ENCODE peak calls at places on chromosomes 2 and 18, in seven cellular contexts. D, H, O, Z, W, U and G are unnamed samples. For H3K9me3, the result is how much of the 10 kb centered on the place peaks cover.

GRCh38 chr2:196433116-196433515 is 206.4 kb upstream of the CCDC150 start:
- DNase-seq in D (no peak), H (no peak), O (no peak), Z (no peak), W (no peak), U (peak), G (no peak)

GRCh38 chr18:48542513-48543181 is 3.8 kb downstream of the CTIF start:
- DNase-seq in D (no peak), H (peak), O (no peak), Z (no peak), W (peak), U (no peak), G (peak)

GRCh38 chr18:32318581-32318980 is 128.7 kb downstream of the MEP1B start:
- DNase-seq in D (no peak), H (no peak), O (no peak), Z (no peak), W (no peak), U (no peak), G (no peak)

GRCh38 chr2:5111581-5111980 is 580.6 kb upstream of the SOX11 start:
- DNase-seq in D (peak), H (peak), O (no peak), Z (no peak), W (no peak), U (no peak), G (no peak)

GRCh38 chr18:45916302-45916701 is 50.8 kb downstream of the EPG5 start:
- DNase-seq in D (no peak), H (no peak), O (no peak), Z (no peak), W (no peak), U (no peak), G (no peak)

GRCh38 chr2:241720099-241720498 is 14.3 kb upstream of the D2HGDH start:
- DNase-seq in D (no peak), H (no peak), O (no peak), Z (no peak), W (no peak), U (no peak), G (no peak)

GRCh38 chr2:3738454-3738853 is 35.1 kb downstream of the DCDC2C start:
- DNase-seq in D (no peak), H (no peak), O (no peak), Z (peak), W (no peak), U (no peak), G (no peak)

GRCh38 chr2:111046670-111047069 is 74.0 kb upstream of the BCL2L11 start:
- DNase-seq in D (no peak), H (no peak), O (no peak), Z (no peak), W (peak), U (no peak), G (no peak)

GRCh38 chr18:76398899-76399612 is 96.0 kb downstream of the ZNF516 start:
- DNase-seq in D (peak), H (peak), O (peak), Z (peak), W (peak), U (peak), G (no peak)

GRCh38 chr2:37561615-37562569 is 109.5 kb downstream of the CDC42EP3 start:
- DNase-seq in D (no peak), H (no peak), O (no peak), Z (peak), W (no peak), U (no peak), G (no peak)

GRCh38 chr2:127225186-127225960 is 5.3 kb upstream of the CYP27C1 start:
- DNase-seq in D (no peak), H (no peak), O (no peak), Z (no peak), W (no peak), U (no peak), G (no peak)

GRCh38 chr2:170680172-170680913 is 34.8 kb upstream of the SP5 start:
- DNase-seq in D (no peak), H (no peak), O (no peak), Z (no peak), W (no peak), U (no peak), G (no peak)

GRCh38 chr2:48531141-48531648 is 1.2 kb downstream of the STON1 start:
- DNase-seq in D (peak), H (peak), O (no peak), Z (no peak), W (no peak), U (no peak), G (no peak)

GRCh38 chr2:128435576-128436497 is 117.2 kb upstream of the HS6ST1 start:
- DNase-seq in D (no peak), H (no peak), O (no peak), Z (no peak), W (no peak), U (no peak), G (no peak)

GRCh38 chr2:46094689-46095088 is 202.5 kb upstream of the EPAS1 start:
- DNase-seq in D (no peak), H (no peak), O (no peak), Z (no peak), W (no peak), U (no peak), G (no peak)

GRCh38 chr2:14778015-14778414 is 145.5 kb downstream of the LRATD1 start:
- DNase-seq in D (no peak), H (no peak), O (no peak), Z (no peak), W (no peak), U (no peak), G (no peak)

GRCh38 chr2:207920721-207921120 is 104.6 kb downstream of the PLEKHM3 start:
- DNase-seq in D (no peak), H (no peak), O (no peak), Z (no peak), W (no peak), U (no peak), G (no peak)

GRCh38 chr2:45770773-45771172 is 119.3 kb downstream of the PRKCE start:
- DNase-seq in D (no peak), H (no peak), O (no peak), Z (no peak), W (no peak), U (no peak), G (no peak)

GRCh38 chr2:85852979-85853498 is 35.8 kb downstream of the ST3GAL5 start:
- DNase-seq in D (no peak), H (peak), O (peak), Z (no peak), W (no peak), U (no peak), G (no peak)

GRCh38 chr2:210000464-210001324 is 1.7 kb upstream of the RPE start:
- DNase-seq in D (no peak), H (no peak), O (no peak), Z (no peak), W (no peak), U (peak), G (no peak)

GRCh38 chr2:105617631-105618350 is 126.9 kb upstream of the NCK2 start:
- DNase-seq in D (no peak), H (no peak), O (no peak), Z (no peak), W (no peak), U (no peak), G (no peak)

GRCh38 chr18:71209944-71210343 is 921.1 kb downstream of the SOCS6 start:
- DNase-seq in D (no peak), H (no peak), O (no peak), Z (no peak), W (no peak), U (no peak), G (no peak)

GRCh38 chr2:68103656-68104055 is 40.9 kb upstream of the C1D start:
- DNase-seq in D (no peak), H (no peak), O (no peak), Z (no peak), W (no peak), U (no peak), G (no peak)

GRCh38 chr2:166361351-166362153 is 14.2 kb downstream of the SCN9A start:
- DNase-seq in D (no peak), H (no peak), O (no peak), Z (peak), W (no peak), U (no peak), G (no peak)

GRCh38 chr2:224135881-224136280 is 96.8 kb upstream of the SERPINE2 start:
- DNase-seq in D (no peak), H (no peak), O (no peak), Z (no peak), W (no peak), U (no peak), G (no peak)

GRCh38 chr18:48666613-48667012 is 127.8 kb downstream of the CTIF start:
- DNase-seq in D (no peak), H (no peak), O (no peak), Z (no peak), W (no peak), U (no peak), G (no peak)

GRCh38 chr2:206062724-206063123 is 23.2 kb downstream of the INO80D start:
- DNase-seq in D (no peak), H (no peak), O (no peak), Z (no peak), W (no peak), U (no peak), G (no peak)

GRCh38 chr18:30499721-30500120 is 542.8 kb downstream of the DSC3 start:
- DNase-seq in D (no peak), H (no peak), O (no peak), Z (no peak), W (no peak), U (no peak), G (no peak)

GRCh38 chr2:12950957-12951656 is 234.4 kb downstream of the TRIB2 start:
- DNase-seq in D (no peak), H (no peak), O (no peak), Z (no peak), W (no peak), U (no peak), G (no peak)

GRCh38 chr2:47288864-47289263 is 114.1 kb upstream of the MSH2 start:
- DNase-seq in D (no peak), H (no peak), O (no peak), Z (no peak), W (no peak), U (no peak), G (no peak)

GRCh38 chr2:218878941-218879761 is 1.5 kb upstream of the WNT10A start:
- DNase-seq in D (no peak), H (no peak), O (peak), Z (no peak), W (no peak), U (no peak), G (no peak)

GRCh38 chr2:181399046-181399445 is 58.1 kb upstream of the ITGA4 start:
- DNase-seq in D (no peak), H (no peak), O (no peak), Z (no peak), W (no peak), U (no peak), G (no peak)

GRCh38 chr2:31228717-31229116 is 5.2 kb upstream of the EHD3 start:
- DNase-seq in D (no peak), H (no peak), O (no peak), Z (no peak), W (peak), U (no peak), G (peak)
- H3K4me3 ChIP-seq in D (no peak), H (no peak), O (no peak), Z (no peak), W (no peak), U (no peak), G (no peak)

GRCh38 chr2:8002765-8003393 is 679.0 kb upstream of the ID2 start:
- DNase-seq in D (no peak), H (no peak), O (no peak), Z (no peak), W (no peak), U (no peak), G (no peak)

GRCh38 chr2:8000861-8001260 is 681.0 kb upstream of the ID2 start:
- DNase-seq in D (no peak), H (no peak), O (no peak), Z (no peak), W (no peak), U (no peak), G (no peak)

GRCh38 chr2:8004250-8004681 is 677.6 kb upstream of the ID2 start:
- DNase-seq in D (no peak), H (peak), O (peak), Z (no peak), W (no peak), U (no peak), G (peak)

GRCh38 chr2:8006181-8006580 is 675.7 kb upstream of the ID2 start:
- DNase-seq in D (no peak), H (no peak), O (no peak), Z (no peak), W (no peak), U (no peak), G (no peak)

GRCh38 chr2:8003462-8004075 is 678.3 kb upstream of the ID2 start:
- DNase-seq in D (peak), H (peak), O (peak), Z (no peak), W (no peak), U (peak), G (no peak)
- TF ChIP-seq POLR2AphosphoS5 in D (no peak), H (peak), O (no peak), Z (no peak), W (no peak), U (no peak), G (peak)

GRCh38 chr2:121101093-121101715 is 183.8 kb downstream of the TFCP2L1 start:
- DNase-seq in D (no peak), H (no peak), O (no peak), Z (no peak), W (no peak), U (no peak), G (no peak)

GRCh38 chr2:121098556-121098955 is 186.4 kb downstream of the TFCP2L1 start:
- DNase-seq in D (no peak), H (no peak), O (no peak), Z (no peak), W (no peak), U (no peak), G (no peak)

GRCh38 chr2:121102949-121103348 is 182.1 kb downstream of the TFCP2L1 start:
- DNase-seq in D (no peak), H (no peak), O (no peak), Z (no peak), W (no peak), U (no peak), G (no peak)

GRCh38 chr2:121096611-121097010 is 188.4 kb downstream of the TFCP2L1 start:
- DNase-seq in D (no peak), H (no peak), O (no peak), Z (no peak), W (no peak), U (no peak), G (no peak)

GRCh38 chr2:121099329-121100318 is 185.4 kb downstream of the TFCP2L1 start:
- DNase-seq in D (no peak), H (no peak), O (peak), Z (peak), W (peak), U (peak), G (no peak)
- H3K9me3 ChIP-seq in D (under half), H (under half), O (under half), Z (under half), W (under half), U (under half), G (under half)

GRCh38 chr2:120066708-120067547 is 54.1 kb downstream of the EPB41L5 start:
- DNase-seq in D (peak), H (no peak), O (no peak), Z (no peak), W (no peak), U (no peak), G (no peak)
- H3K4me3 ChIP-seq in D (no peak), H (no peak), O (no peak), Z (no peak), W (no peak), U (no peak), G (no peak)

DNA sequence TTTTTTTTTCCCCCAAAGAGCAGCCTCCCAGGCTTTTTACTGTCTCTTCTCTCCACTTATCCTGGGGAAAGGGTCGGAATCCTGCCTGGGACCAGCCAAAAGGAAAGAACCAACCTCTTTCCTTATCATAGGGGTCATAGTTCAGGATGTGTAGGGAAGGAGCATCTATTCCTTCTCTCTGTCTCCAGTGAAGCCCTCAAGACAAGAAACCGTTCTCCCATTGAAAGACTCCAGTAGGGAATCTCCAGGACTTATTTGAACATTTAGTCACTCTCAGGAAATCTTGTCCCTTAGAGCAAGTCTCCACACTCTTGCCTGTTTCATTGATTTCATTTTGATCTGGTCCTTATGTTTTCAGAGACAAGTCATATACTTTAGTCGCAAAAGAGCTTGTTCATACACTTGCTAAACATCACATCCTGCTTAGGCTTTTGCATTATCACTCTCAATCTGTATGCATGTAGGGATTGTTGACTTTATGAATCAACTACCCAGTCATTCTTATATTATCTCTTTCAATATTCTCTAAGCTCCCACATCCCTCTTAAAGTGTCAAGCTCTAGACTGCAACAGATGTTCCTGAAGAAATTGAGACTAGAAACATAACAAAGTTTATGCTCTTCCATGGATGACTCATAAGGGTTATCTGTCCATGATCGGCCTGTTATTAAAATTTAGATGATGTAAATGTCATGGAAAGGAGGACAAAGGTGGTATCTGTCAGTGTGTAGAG is 116.2 kb upstream of the ST6GAL2 start:
- DNase-seq in D (no peak), H (no peak), O (no peak), Z (no peak), W (no peak), U (no peak), G (no peak)
- TF ChIP-seq POLR2AphosphoS5 in D (no peak), H (no peak), O (no peak), Z (no peak), W (no peak), U (no peak), G (no peak)